ENCODE peak calls at places on chromosomes 2 and 18, in eight cellular contexts. F, C, B, R, D, O, A and W are unnamed samples.

GRCh38 chr2:218555527-218555926 is 12.6 kb downstream of the USP37 start:
- DNase-seq in C (no peak), B (no peak), O (no peak), D (no peak), R (no peak), A (no peak), F (no peak), W (peak)

GRCh38 chr2:18828296-18828695 is 238.9 kb upstream of the NT5C1B start:
- DNase-seq in C (no peak), D (no peak), R (no peak), F (no peak), O (no peak), B (no peak), A (no peak), W (no peak)

GRCh38 chr18:79399275-79400081 is 3.7 kb downstream of the NFATC1 start:
- DNase-seq in O (peak), A (no peak), C (peak), F (no peak), R (no peak), D (no peak), B (no peak), W (no peak)

GRCh38 chr2:140643761-140644187 is 1487.0 kb downstream of the LRP1B start:
- DNase-seq in O (no peak), C (no peak), F (no peak), D (no peak), B (peak), A (peak), R (peak), W (no peak)

GRCh38 chr2:214902273-214902672 is 92.8 kb upstream of the BARD1 start:
- DNase-seq in R (no peak), D (no peak), C (no peak), A (no peak), F (no peak), O (no peak), B (no peak), W (no peak)

GRCh38 chr18:68992719-68993482 is 195.0 kb downstream of the CCDC102B start:
- DNase-seq in C (no peak), F (no peak), R (no peak), A (no peak), O (no peak), D (no peak), B (no peak), W (no peak)

GRCh38 chr2:216987176-216987809 is 127.4 kb upstream of the TNP1 start:
- DNase-seq in A (no peak), F (no peak), R (no peak), B (no peak), C (no peak), O (no peak), D (no peak), W (no peak)

GRCh38 chr2:101614127-101614759 is 83.3 kb upstream of the MAP4K4 start:
- DNase-seq in F (no peak), A (no peak), C (no peak), D (no peak), B (no peak), R (no peak), O (no peak), W (no peak)

GRCh38 chr2:70516596-70516995 is 37.0 kb downstream of the TGFA start:
- DNase-seq in F (peak), D (no peak), O (no peak), C (no peak), B (no peak), R (no peak), A (peak), W (no peak)

GRCh38 chr2:211611061-211611518 is 927.5 kb downstream of the ERBB4 start:
- DNase-seq in D (no peak), A (peak), C (no peak), B (no peak), O (no peak), F (peak), R (no peak), W (peak)

GRCh38 chr2:56299166-56299806 is 115.5 kb downstream of the CCDC85A start:
- DNase-seq in C (no peak), R (peak), A (peak), B (no peak), F (no peak), O (no peak), D (no peak), W (peak)

GRCh38 chr2:100427627-100428258 is 10.3 kb upstream of the CHST10 start:
- DNase-seq in R (peak), B (no peak), C (no peak), F (peak), O (peak), D (no peak), A (peak), W (peak)

GRCh38 chr2:20588918-20589871 is 61.7 kb downstream of the HS1BP3 start:
- DNase-seq in D (no peak), A (no peak), O (peak), C (peak), R (no peak), F (no peak), B (no peak), W (no peak)

GRCh38 chr18:47901624-47902362 is 28.7 kb downstream of the SMAD2 start:
- DNase-seq in O (no peak), F (no peak), A (no peak), C (no peak), D (no peak), R (no peak), B (no peak), W (peak)

GRCh38 chr2:1140389-1141003 is 189.8 kb downstream of the SNTG2 start:
- DNase-seq in A (peak), D (no peak), B (no peak), F (peak), C (no peak), O (peak), R (no peak), W (peak)

GRCh38 chr2:105329561-105330495 is at the start of gene TGFBRAP1:
- DNase-seq in B (no peak), C (peak), R (peak), F (peak), A (peak), D (no peak), O (peak), W (peak)